ENCODE peak calls at places on chromosomes 1 and 21, in six cellular contexts. One of them, this sample, is unnamed.

GRCh38 chr1:160844447-160845232 is 18.0 kb downstream of the CD244 start:
- DNase-seq in K562: no peak
- DNase-seq in NB4: peak; percentile 62
- DNase-seq in HepG2: no peak
- DNase-seq in GM12878: no peak
- DNase-seq in A549: no peak
- DNase-seq in this sample: no peak

GRCh38 chr1:119139857-119140176 is 636 bp downstream of the WARS2 start:
- DNase-seq in HepG2: no peak
- DNase-seq in GM12878: no peak
- DNase-seq in A549: no peak
- DNase-seq in NB4: no peak
- DNase-seq in K562: no peak
- DNase-seq in this sample: no peak

GRCh38 chr21:39314155-39315027 is 959 bp upstream of the BRWD1 start:
- DNase-seq in K562: no peak
- DNase-seq in A549: peak; percentile 38
- DNase-seq in NB4: peak; percentile 75
- DNase-seq in GM12878: no peak
- DNase-seq in HepG2: peak; percentile 31
- DNase-seq in this sample: peak; percentile 76

GRCh38 chr1:201665036-201665435 is 126.1 kb downstream of the NAV1 start:
- DNase-seq in GM12878: no peak
- DNase-seq in HepG2: no peak
- DNase-seq in A549: no peak
- DNase-seq in K562: no peak
- DNase-seq in NB4: no peak
- DNase-seq in this sample: no peak

GRCh38 chr1:19086176-19086875 is 123.7 kb downstream of the UBR4 start:
- DNase-seq in HepG2: no peak
- DNase-seq in A549: no peak
- DNase-seq in GM12878: no peak
- DNase-seq in K562: no peak
- DNase-seq in NB4: no peak
- DNase-seq in this sample: no peak

GRCh38 chr1:45843474-45843905 is 40.1 kb downstream of the MAST2 start:
- DNase-seq in A549: peak; percentile 16
- DNase-seq in HepG2: no peak
- DNase-seq in K562: no peak
- DNase-seq in NB4: peak; percentile 50
- DNase-seq in GM12878: no peak
- DNase-seq in this sample: peak; percentile 54

GRCh38 chr1:156020293-156021086 is at the start of gene SSR2:
- DNase-seq in A549: peak; percentile 90
- DNase-seq in NB4: peak; percentile 93
- DNase-seq in HepG2: peak; percentile 92
- DNase-seq in K562: peak; percentile 94
- DNase-seq in GM12878: peak; percentile 76
- DNase-seq in this sample: peak; percentile 96

GRCh38 chr1:15432327-15432726 is 5.9 kb upstream of the CTRC start:
- DNase-seq in K562: no peak
- DNase-seq in HepG2: no peak
- DNase-seq in A549: no peak
- DNase-seq in GM12878: no peak
- DNase-seq in NB4: no peak
- DNase-seq in this sample: no peak

GRCh38 chr1:116508984-116509980 is 61.5 kb downstream of the CD58 start:
- DNase-seq in NB4: peak; percentile 84
- DNase-seq in K562: peak; percentile 45
- DNase-seq in GM12878: no peak
- DNase-seq in A549: peak; percentile 73
- DNase-seq in HepG2: peak; percentile 89
- DNase-seq in this sample: peak; percentile 68

GRCh38 chr1:240004086-240004749 is 87.5 kb upstream of the FMN2 start:
- DNase-seq in K562: peak; percentile 65
- DNase-seq in A549: peak; percentile 46
- DNase-seq in GM12878: no peak
- DNase-seq in HepG2: no peak
- DNase-seq in NB4: peak; percentile 33
- DNase-seq in this sample: no peak

GRCh38 chr1:14894811-14895524 is 258.6 kb upstream of the TMEM51 start:
- DNase-seq in K562: no peak
- DNase-seq in HepG2: no peak
- DNase-seq in GM12878: no peak
- DNase-seq in A549: no peak
- DNase-seq in NB4: no peak
- DNase-seq in this sample: no peak

GRCh38 chr1:192852001-192852400 is 43.2 kb downstream of the RGS2 start:
- DNase-seq in HepG2: no peak
- DNase-seq in NB4: no peak
- DNase-seq in K562: no peak
- DNase-seq in GM12878: no peak
- DNase-seq in A549: no peak
- DNase-seq in this sample: no peak

GRCh38 chr1:56551691-56552090 is 27.7 kb downstream of the PLPP3 start:
- DNase-seq in HepG2: no peak
- DNase-seq in K562: no peak
- DNase-seq in NB4: no peak
- DNase-seq in GM12878: no peak
- DNase-seq in A549: no peak
- DNase-seq in this sample: no peak

GRCh38 chr1:35925741-35926140 is 5.2 kb upstream of the AGO3 start:
- DNase-seq in HepG2: no peak
- DNase-seq in GM12878: no peak
- DNase-seq in A549: no peak
- DNase-seq in K562: no peak
- DNase-seq in NB4: no peak
- DNase-seq in this sample: no peak

GRCh38 chr21:45448283-45448809 is 43.4 kb downstream of the COL18A1 start:
- DNase-seq in K562: no peak
- DNase-seq in GM12878: no peak
- DNase-seq in NB4: no peak
- DNase-seq in HepG2: no peak
- DNase-seq in A549: no peak
- DNase-seq in this sample: no peak

GRCh38 chr1:201656670-201657032 is 117.7 kb downstream of the NAV1 start:
- DNase-seq in K562: no peak
- DNase-seq in GM12878: no peak
- DNase-seq in A549: no peak
- DNase-seq in HepG2: no peak
- DNase-seq in NB4: no peak
- DNase-seq in this sample: no peak

GRCh38 chr21:43322311-43322710 is 104.6 kb downstream of the SIK1 start:
- DNase-seq in K562: no peak
- DNase-seq in GM12878: no peak
- DNase-seq in NB4: no peak
- DNase-seq in A549: no peak
- DNase-seq in HepG2: no peak
- DNase-seq in this sample: no peak
- TF ChIP-seq MYC in K562: no peak
- TF ChIP-seq MYC in GM12878: no peak
- TF ChIP-seq MYC in NB4: no peak
- TF ChIP-seq MYC in A549: no peak
- TF ChIP-seq MYC in HepG2: no peak
- TF ChIP-seq MYC in this sample: no peak

GRCh38 chr1:246104927-246105326 is 402.2 kb downstream of the SMYD3 start:
- DNase-seq in HepG2: no peak
- DNase-seq in A549: no peak
- DNase-seq in K562: peak; percentile 37
- DNase-seq in GM12878: no peak
- DNase-seq in NB4: peak; percentile 52
- DNase-seq in this sample: no peak
- TF ChIP-seq MYC in HepG2: no peak
- TF ChIP-seq MYC in A549: no peak
- TF ChIP-seq MYC in K562: no peak
- TF ChIP-seq MYC in GM12878: no peak
- TF ChIP-seq MYC in NB4: no peak
- TF ChIP-seq MYC in this sample: no peak

GRCh38 chr1:214439352-214440119 is 111.9 kb downstream of the PTPN14 start:
- DNase-seq in HepG2: peak; percentile 90
- DNase-seq in GM12878: peak; percentile 60
- DNase-seq in K562: no peak
- DNase-seq in A549: peak; percentile 76
- DNase-seq in NB4: peak; percentile 88
- DNase-seq in this sample: peak; percentile 53
- TF ChIP-seq MYC in HepG2: no peak
- TF ChIP-seq MYC in GM12878: no peak
- TF ChIP-seq MYC in K562: no peak
- TF ChIP-seq MYC in A549: no peak
- TF ChIP-seq MYC in NB4: peak; percentile 78
- TF ChIP-seq MYC in this sample: no peak

DNA sequence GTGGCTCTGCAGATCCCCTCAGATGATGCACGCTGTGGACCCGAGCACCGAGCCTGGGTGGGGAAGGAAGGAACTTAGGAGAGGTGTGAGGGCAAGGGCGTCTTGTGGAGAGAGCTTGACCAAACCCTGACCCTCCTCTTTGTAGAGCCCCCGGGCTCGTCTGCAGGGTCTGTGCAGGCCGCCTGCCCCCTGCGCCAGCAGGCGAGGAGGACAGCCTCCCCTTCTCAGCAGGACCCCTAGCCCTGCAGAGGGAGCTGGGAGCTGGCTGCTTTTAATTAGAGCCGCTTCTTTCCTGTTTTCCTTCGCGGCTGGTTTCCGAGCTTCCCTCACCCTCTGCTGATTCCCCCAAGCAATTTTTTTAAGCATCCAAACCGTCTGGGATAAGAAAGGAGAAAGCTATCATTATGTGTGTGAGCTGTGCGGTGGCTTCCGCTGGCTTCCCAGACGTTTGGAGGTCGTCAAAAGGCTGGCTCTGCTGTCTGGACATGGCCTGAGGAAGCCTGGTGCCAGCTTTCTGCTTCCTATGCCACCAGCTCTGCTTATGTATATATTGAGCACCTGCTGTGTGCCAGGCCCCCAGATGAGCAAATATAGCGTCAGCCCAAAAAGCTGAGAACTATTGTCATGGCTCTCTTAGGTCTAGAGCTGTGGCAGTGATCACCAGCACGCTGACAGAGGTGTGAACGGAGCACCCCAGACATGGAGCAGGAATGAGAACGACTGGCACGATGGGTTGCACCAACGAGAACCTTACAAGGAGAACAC is 160.2 kb upstream of the IRF2BP2 start:
- DNase-seq in A549: no peak
- DNase-seq in K562: no peak
- DNase-seq in GM12878: no peak
- DNase-seq in NB4: peak; percentile 33
- DNase-seq in HepG2: no peak
- DNase-seq in this sample: no peak
- TF ChIP-seq MYC in A549: no peak
- TF ChIP-seq MYC in K562: no peak
- TF ChIP-seq MYC in GM12878: no peak
- TF ChIP-seq MYC in NB4: no peak
- TF ChIP-seq MYC in HepG2: no peak
- TF ChIP-seq MYC in this sample: no peak

GRCh38 chr1:3944621-3944914 is 44.5 kb upstream of the C1orf174 start:
- DNase-seq in GM12878: no peak
- DNase-seq in HepG2: no peak
- DNase-seq in K562: no peak
- DNase-seq in A549: no peak
- DNase-seq in NB4: no peak
- DNase-seq in this sample: no peak

GRCh38 chr1:3943806-3944620 is 43.9 kb upstream of the C1orf174 start:
- DNase-seq in A549: no peak
- DNase-seq in NB4: no peak
- DNase-seq in HepG2: no peak
- DNase-seq in GM12878: no peak
- DNase-seq in K562: no peak
- DNase-seq in this sample: no peak

GRCh38 chr1:3945222-3945621 is 45.1 kb upstream of the C1orf174 start:
- DNase-seq in K562: no peak
- DNase-seq in HepG2: no peak
- DNase-seq in GM12878: no peak
- DNase-seq in A549: no peak
- DNase-seq in NB4: no peak
- DNase-seq in this sample: no peak

GRCh38 chr1:3945916-3946840 is 46.1 kb upstream of the C1orf174 start:
- DNase-seq in A549: no peak
- DNase-seq in NB4: no peak
- DNase-seq in GM12878: no peak
- DNase-seq in K562: no peak
- DNase-seq in HepG2: no peak
- DNase-seq in this sample: no peak

DNA sequence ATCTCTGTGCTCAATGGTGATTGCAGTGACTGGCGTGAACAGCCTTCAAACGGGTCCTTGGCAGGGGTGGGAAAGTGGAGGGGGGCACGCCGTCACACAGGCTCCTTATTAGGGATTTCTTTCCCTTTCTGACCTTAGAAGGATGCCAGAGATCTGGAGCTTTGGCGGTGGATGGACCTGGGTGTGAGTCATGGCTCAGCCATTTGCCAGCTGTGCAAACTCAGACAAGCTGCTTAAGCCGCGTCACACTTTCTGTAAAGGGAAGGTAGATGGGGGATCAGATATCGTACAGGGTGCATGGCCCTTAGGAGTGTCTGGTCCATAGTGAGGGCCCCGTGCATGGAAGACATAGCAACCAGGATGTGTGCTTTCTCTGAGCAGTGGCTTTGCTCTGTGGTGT is 48.3 kb upstream of the C1orf174 start:
- DNase-seq in K562: no peak
- DNase-seq in HepG2: no peak
- DNase-seq in A549: no peak
- DNase-seq in NB4: no peak
- DNase-seq in GM12878: no peak
- DNase-seq in this sample: no peak
- TF ChIP-seq MYC in K562: no peak
- TF ChIP-seq MYC in HepG2: no peak
- TF ChIP-seq MYC in A549: no peak
- TF ChIP-seq MYC in NB4: no peak
- TF ChIP-seq MYC in GM12878: no peak
- TF ChIP-seq MYC in this sample: no peak

DNA sequence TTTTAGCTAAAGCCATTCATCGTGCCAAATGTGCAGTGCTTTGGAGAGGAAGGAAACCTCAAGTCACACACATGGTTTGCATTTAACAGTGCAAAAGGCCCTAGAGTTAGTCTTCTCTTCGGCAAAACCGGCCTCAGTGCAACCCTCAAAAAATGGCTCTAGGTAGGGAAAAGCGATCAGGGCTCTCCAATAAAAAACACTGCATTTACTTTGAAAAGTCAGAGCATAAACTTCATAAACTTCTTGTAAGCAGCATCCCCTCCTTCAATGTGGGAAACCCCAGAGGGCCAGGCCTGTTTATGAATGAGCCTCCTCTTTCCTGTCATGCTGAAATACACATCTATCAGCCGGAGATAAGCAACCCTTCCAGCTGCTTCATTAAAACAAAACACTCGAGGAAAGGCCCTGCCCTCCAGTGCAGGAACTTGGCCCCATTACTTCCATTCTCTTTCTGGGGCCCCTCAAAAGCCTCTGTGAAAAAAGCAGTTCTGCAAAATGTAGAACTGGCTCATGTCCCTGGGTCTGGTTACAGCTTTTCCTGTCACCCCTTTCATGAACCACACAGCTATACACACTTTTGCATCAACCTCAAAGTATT is 184.0 kb downstream of the CDC7 start:
- DNase-seq in GM12878: no peak
- DNase-seq in K562: no peak
- DNase-seq in HepG2: no peak
- DNase-seq in A549: no peak
- DNase-seq in NB4: no peak
- DNase-seq in this sample: peak; percentile 66
- TF ChIP-seq MYC in GM12878: no peak
- TF ChIP-seq MYC in K562: no peak
- TF ChIP-seq MYC in HepG2: no peak
- TF ChIP-seq MYC in A549: no peak
- TF ChIP-seq MYC in NB4: no peak
- TF ChIP-seq MYC in this sample: no peak

This sample was measured in endothelial cell of umbilical vein.